ENCODE peak calls at places on chromosomes 3 and 15, in four cellular contexts. S is hepatocyte; B is CD8-positive, alpha-beta T cell; D is fibroblast of lung. C is an unnamed sample.

GRCh38 chr15:58903232-58903631 is 30.2 kb downstream of the SLTM start:
- DNase-seq in S (no peak), B (no peak), D (no peak), C (no peak)

GRCh38 chr3:187610926-187611545 is 59.2 kb downstream of the SST start:
- DNase-seq in S (no peak), B (no peak), D (no peak), C (no peak)

GRCh38 chr15:55407631-55407948 is 569 bp downstream of the CCPG1 start:
- DNase-seq in B (no peak), D (peak; percentile 34), S (no peak), C (no peak)

GRCh38 chr3:20916966-20917606 is 731.1 kb upstream of the SGO1 start:
- DNase-seq in S (no peak), B (no peak), D (no peak), C (no peak)

GRCh38 chr3:16885948-16886683 is 1.4 kb downstream of the PLCL2 start:
- DNase-seq in D (peak; percentile 45), S (no peak), B (peak; percentile 33), C (peak; percentile 10)

GRCh38 chr3:172546105-172546504 is 22.9 kb upstream of the TNFSF10 start:
- DNase-seq in D (no peak), B (no peak), S (no peak), C (peak; percentile 95)

GRCh38 chr15:57150066-57150865 is 226.0 kb upstream of the CGNL1 start:
- DNase-seq in S (no peak), B (no peak), D (peak; percentile 67), C (peak; percentile 80)

GRCh38 chr3:187735837-187736236 is 9.4 kb downstream of the BCL6 start:
- DNase-seq in B (no peak), S (no peak), D (peak; percentile 18), C (peak; percentile 46)

GRCh38 chr3:63975705-63976104 is 47.6 kb downstream of the PSMD6 start:
- DNase-seq in S (no peak), D (peak; percentile 69), B (no peak), C (peak; percentile 95)

GRCh38 chr3:185089343-185089742 is 63.5 kb downstream of the C3orf70 start:
- DNase-seq in D (no peak), S (no peak), B (no peak), C (peak; percentile 12)

GRCh38 chr3:58965870-58966269 is 84.0 kb downstream of the CFAP20DC start:
- DNase-seq in S (no peak), D (peak; percentile 82), B (no peak), C (no peak)

GRCh38 chr3:183845608-183846288 is 20.4 kb upstream of the MAP6D1 start:
- DNase-seq in D (no peak), B (no peak), S (no peak), C (peak; percentile 58)

GRCh38 chr3:56860948-56861347 is 59.2 kb upstream of the ARHGEF3 start:
- DNase-seq in B (no peak), D (no peak), S (no peak), C (no peak)

GRCh38 chr3:195297446-195297845 is 26.5 kb upstream of the XXYLT1 start:
- DNase-seq in S (no peak), D (no peak), B (no peak), C (no peak)

GRCh38 chr15:83380682-83381081 is 66.5 kb upstream of the SH3GL3 start:
- DNase-seq in B (no peak), D (peak; percentile 29), S (peak; percentile 45), C (peak; percentile 89)

DNA sequence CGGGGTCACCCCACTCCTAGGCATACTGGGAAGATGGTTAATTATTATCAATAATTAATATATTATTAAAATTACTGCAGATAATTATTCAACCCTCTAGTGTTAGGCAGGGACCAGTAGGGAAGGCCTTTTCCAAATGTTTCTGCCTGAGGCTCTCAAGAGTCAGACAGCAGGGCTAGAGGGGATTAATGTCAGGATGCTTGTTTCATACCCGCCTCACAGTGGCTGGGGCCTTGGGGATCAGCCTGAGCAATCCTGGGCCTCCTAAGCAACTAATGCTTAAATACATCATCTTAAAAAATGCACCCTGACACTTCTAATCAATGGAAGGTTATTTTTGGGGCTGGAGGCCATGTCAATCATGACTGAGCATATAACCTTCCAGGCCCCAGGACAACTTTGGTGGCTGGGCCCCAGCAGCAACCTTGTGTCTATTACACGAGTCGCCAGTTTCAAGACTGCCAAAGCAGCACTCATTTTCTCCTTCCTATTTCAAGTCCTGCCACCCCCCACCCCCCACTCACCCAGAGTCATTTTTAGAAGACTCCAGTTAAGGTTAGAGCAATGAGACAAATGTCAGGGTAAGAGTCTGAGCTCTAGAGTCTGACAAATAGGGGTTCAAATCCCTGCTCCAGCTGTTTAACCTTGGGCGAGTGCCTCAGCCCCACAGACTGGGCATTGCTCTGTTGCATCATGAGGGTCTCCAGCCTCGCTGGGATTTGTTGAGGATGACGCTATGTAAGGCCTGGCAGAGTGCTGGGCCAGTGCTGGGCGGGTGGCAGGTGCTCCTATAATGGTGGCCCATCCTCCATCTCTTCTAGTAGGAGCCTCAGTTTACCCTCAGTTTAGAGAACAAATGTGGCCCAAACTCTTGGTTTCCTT is 6.1 kb downstream of the AMOTL2 start:
- DNase-seq in B (no peak), D (no peak), S (no peak), C (no peak)
- H3K36me3 ChIP-seq in B (no peaks in the 10 kb centered on the region), D (peaks cover 67% of the 10 kb centered on the region), S (no peaks in the 10 kb centered on the region), C (peaks cover 50% of the 10 kb centered on the region)

GRCh38 chr3:2628117-2628516 is 482.1 kb downstream of the IL5RA start:
- DNase-seq in B (no peak), S (no peak), D (no peak), C (no peak)

DNA sequence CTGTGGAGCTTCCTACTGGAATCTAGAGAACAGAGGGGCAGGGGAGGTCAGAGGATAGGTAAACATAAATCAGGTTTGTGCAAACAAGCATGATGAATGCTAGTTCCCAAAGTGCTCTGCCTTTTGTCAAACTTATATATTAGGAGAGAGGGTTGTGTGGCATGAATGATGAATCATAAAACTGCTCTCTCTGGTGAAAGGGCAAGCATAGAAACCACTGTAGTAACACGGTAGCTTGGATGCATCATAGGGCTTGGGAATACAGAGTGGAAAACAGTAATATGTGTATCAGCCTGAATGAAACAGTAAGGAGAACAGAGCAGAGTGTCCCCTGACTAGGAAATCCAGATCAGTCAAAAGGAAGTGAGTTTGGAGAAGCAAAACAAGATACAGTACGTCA is 486.7 kb downstream of the IL5RA start:
- DNase-seq in B (no peak), S (peak; percentile 32), D (peak; percentile 0), C (peak; percentile 0)
- H3K4me3 ChIP-seq in B (no peak overlapping the region), S (no peak overlapping the region), D (no peak overlapping the region), C (no peak overlapping the region)

DNA sequence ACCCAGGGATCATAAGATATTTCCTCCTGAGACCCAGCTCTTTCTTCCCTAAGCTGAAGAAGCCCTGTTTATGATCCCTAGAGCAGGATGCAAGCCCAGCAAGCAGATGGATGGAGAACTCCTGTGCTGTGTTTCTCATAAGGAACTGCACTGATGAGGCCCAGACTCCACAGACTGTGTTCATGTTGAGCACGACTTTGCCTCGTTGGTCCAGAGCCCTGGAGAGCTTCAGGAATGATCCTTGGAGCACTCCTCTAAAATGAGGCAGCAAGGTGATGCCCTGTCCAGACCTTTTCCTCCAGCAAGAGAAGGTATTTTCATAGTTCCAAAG is 83.8 kb downstream of the MYLK start:
- DNase-seq in B (no peak), S (no peak), D (no peak), C (no peak)
- TF ChIP-seq CTCF in B (no peak), S (no peak), D (no peak), C (no peak)

GRCh38 chr15:62757535-62757934 is 285.0 kb upstream of the TPM1 start:
- DNase-seq in D (no peak), S (no peak), B (no peak), C (no peak)
- H3K36me3 ChIP-seq in D (no peaks in the 10 kb centered on the region), S (no peaks in the 10 kb centered on the region), B (no peaks in the 10 kb centered on the region), C (no peaks in the 10 kb centered on the region)

C was measured in bronchial epithelial cell.